ENCODE peak calls at places on chromosomes 12 and 14, in nine cellular contexts. U is OCI-LY7, I is HL-60, Z is ascending aorta, N is GM12865, E is endothelial cell, P is endothelial cell of umbilical vein, L is body of pancreas, B is GM12864. O is an unnamed sample.

GRCh38 chr14:104196461-104197180 is 58.2 kb downstream of the KIF26A start:
- DNase-seq in P (no peak), N (peak), L (no peak), B (no peak), U (peak), I (no peak), E (no peak), Z (no peak), O (no peak)

GRCh38 chr14:102227184-102227964 is 77.6 kb downstream of the MOK start:
- DNase-seq in L (no peak), E (no peak), Z (no peak), I (no peak), B (no peak), P (no peak), N (no peak), U (no peak), O (no peak)

GRCh38 chr12:109732321-109733305 is 19.0 kb downstream of the FAM222A start:
- DNase-seq in Z (no peak), N (no peak), E (no peak), U (no peak), L (peak), B (no peak), P (no peak), I (no peak), O (no peak)

GRCh38 chr12:126558219-126558618 is 1493.0 kb downstream of the AACS start:
- DNase-seq in E (no peak), U (no peak), L (peak), Z (no peak), N (no peak), I (no peak), B (no peak), P (no peak), O (no peak)

GRCh38 chr14:69997849-69998248 is 118.6 kb downstream of the SMOC1 start:
- DNase-seq in B (no peak), L (peak), P (peak), Z (no peak), I (no peak), E (no peak), U (no peak), N (no peak), O (no peak)

GRCh38 chr14:100132903-100133510 is 26.4 kb downstream of the DEGS2 start:
- DNase-seq in E (no peak), N (no peak), P (no peak), L (no peak), U (no peak), B (no peak), I (no peak), Z (no peak), O (no peak)

GRCh38 chr14:68913516-68913915 is 65.6 kb downstream of the ACTN1 start:
- DNase-seq in B (no peak), N (no peak), U (no peak), P (no peak), I (no peak), L (no peak), Z (no peak), E (no peak), O (no peak)

GRCh38 chr12:3520168-3520567 is 29.2 kb downstream of the PRMT8 start:
- DNase-seq in E (no peak), Z (no peak), B (no peak), P (no peak), U (no peak), L (peak), I (no peak), N (no peak), O (no peak)

GRCh38 chr12:57489157-57489641 is 1.3 kb downstream of the MARS1 start:
- DNase-seq in N (no peak), I (no peak), P (no peak), E (no peak), L (no peak), Z (no peak), U (no peak), B (no peak), O (no peak)

DNA sequence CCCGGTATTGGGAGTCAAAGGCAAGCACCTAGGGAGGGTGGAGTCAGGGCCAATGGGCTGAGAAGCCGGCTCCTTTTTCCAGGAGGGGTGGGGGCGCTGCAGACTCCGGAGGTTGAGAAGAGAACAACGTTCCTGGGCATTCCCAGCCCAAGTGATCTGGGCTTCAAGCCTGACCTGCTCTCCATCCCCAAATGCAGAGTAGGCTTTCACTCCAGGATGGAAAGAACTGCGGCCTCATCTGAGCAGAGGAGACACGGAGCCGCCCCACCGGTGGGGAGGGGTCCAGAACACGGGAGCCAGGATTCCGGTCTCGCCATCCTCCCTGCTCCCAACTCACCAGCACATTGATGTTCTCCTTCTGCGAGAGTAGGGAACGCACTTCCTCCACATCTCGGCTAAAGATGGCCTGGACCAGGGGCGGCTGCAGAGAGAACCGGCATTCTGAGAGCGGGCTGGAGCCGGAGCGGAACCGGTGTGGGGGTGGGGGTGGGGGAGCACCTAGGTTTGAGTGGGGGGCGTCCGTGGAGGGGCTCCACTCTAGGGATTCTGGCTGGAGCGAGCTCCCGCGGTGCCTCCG is 605 bp downstream of the ANKRD52 start:
- DNase-seq in L (peak), P (peak), Z (no peak), I (no peak), E (peak), N (no peak), B (no peak), U (no peak), O (no peak)
- TF ChIP-seq CTCF in L (no peak), P (peak), Z (no peak), I (no peak), E (no peak), N (no peak), B (no peak), U (peak), O (no peak)

GRCh38 chr12:67573456-67573855 is 75.1 kb upstream of the DYRK2 start:
- DNase-seq in U (no peak), B (no peak), P (no peak), N (no peak), I (no peak), L (no peak), Z (no peak), E (no peak), O (no peak)

GRCh38 chr12:67568055-67568454 is 80.5 kb upstream of the DYRK2 start:
- DNase-seq in U (no peak), E (no peak), I (no peak), L (no peak), N (no peak), Z (no peak), B (no peak), P (no peak), O (no peak)

GRCh38 chr12:67572492-67572891 is 76.1 kb upstream of the DYRK2 start:
- DNase-seq in I (no peak), E (no peak), Z (no peak), U (no peak), B (no peak), N (no peak), P (no peak), L (no peak), O (no peak)
- TF ChIP-seq CTCF in I (no peak), E (no peak), Z (no peak), U (no peak), B (no peak), N (no peak), P (no peak), L (no peak), O (no peak)

GRCh38 chr12:77943466-77943865 is 112.8 kb downstream of the NAV3 start:
- DNase-seq in U (no peak), L (no peak), N (no peak), I (peak), P (peak), E (no peak), Z (no peak), B (no peak), O (no peak)
- TF ChIP-seq CTCF in U (no peak), L (no peak), N (no peak), I (no peak), P (no peak), E (no peak), Z (no peak), B (no peak), O (no peak)

GRCh38 chr12:16509411-16509810 is 96.6 kb downstream of the LMO3 start:
- DNase-seq in Z (no peak), N (no peak), E (no peak), L (no peak), P (no peak), U (no peak), B (no peak), I (no peak), O (no peak)

GRCh38 chr12:16515666-16516065 is 90.3 kb downstream of the LMO3 start:
- DNase-seq in U (no peak), B (no peak), N (no peak), L (no peak), Z (no peak), I (no peak), P (no peak), E (no peak), O (no peak)

GRCh38 chr12:16513231-16513630 is 92.7 kb downstream of the LMO3 start:
- DNase-seq in L (no peak), U (no peak), N (no peak), P (no peak), E (no peak), I (no peak), B (no peak), Z (no peak), O (no peak)
- TF ChIP-seq CTCF in L (no peak), U (no peak), N (no peak), P (no peak), E (no peak), I (no peak), B (no peak), Z (no peak), O (no peak)

GRCh38 chr12:20950248-20950647 is 139.7 kb downstream of the SLCO1B3 start:
- DNase-seq in E (no peak), Z (no peak), B (no peak), N (peak), I (peak), U (peak), P (peak), L (peak), O (peak)
- TF ChIP-seq CTCF in E (peak), Z (no peak), B (peak), N (peak), I (peak), U (peak), P (peak), L (peak), O (peak)

DNA sequence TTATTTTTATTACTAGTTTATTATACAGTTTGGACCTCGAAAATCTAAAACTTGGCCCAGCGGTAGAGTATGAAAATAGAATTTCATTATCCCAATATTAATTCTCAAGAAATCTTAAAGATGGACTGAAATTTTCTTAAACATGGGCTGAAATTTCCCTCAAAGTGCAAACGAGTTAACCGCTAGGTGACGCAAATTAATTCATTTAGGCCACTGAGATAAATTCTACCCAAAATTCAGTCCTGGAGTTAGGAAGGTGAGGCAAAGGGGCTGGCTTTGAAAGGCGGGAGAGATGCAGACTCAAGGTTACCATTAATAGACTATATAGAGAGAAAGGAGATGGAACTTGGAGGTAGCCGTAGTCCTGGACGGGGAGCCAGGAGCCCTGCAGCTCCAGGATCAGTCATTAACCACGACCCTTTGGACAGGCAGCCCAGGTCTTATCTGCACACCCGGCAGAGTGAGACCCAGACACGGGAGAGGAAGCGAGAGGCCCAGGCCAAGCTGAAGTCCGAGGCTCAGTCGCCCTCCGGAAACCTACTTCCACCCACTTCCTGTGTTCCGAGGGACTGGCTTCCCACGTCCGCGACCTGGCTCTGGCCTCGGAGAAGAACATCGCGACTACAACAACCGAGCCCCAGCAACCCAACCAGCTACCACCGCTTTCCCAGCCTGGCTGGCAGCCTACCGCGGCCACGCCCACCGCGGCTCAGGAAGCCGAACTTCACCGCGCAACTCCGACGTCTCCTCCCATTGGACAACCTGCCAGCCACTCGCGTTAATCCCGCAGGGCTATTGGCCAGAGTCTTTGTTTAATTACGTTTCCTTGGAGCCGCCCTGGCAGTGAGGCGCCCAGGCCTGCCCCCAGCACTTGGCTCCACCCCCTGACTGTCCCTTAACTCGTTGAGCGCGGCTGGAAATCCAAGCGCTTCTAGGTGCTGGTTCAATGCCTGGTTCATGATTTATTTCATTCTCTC is at the start of gene EFCAB11:
- DNase-seq in E (peak), B (peak), P (peak), N (peak), Z (peak), L (peak), U (peak), I (peak), O (peak)
- TF ChIP-seq CTCF in E (peak), B (peak), P (peak), N (peak), Z (no peak), L (no peak), U (peak), I (no peak), O (peak)

GRCh38 chr12:124480469-124481256 is 86.7 kb downstream of the NCOR2 start:
- DNase-seq in N (peak), E (no peak), L (peak), U (peak), Z (no peak), I (no peak), B (peak), P (no peak), O (peak)
- TF ChIP-seq CTCF in N (no peak), E (no peak), L (no peak), U (no peak), Z (no peak), I (no peak), B (no peak), P (no peak), O (no peak)

DNA sequence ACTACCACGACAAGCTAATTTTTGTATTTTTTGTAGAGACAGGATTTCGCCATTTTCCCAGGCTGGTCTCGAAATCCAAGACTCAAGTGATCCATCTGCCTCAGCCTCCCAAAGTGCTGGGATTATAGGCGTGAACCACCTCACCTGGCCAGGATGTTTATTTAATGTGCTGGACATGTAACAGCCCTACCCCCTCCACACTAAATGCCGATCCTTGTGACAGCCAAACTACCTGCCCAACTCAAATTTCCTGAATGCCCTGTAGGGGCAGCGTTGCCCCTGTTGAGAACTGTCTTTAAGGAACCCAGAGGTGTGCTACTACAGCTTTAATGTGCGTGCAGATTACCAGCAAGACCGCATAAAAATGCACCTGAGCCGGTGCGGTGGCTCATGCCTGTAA is 48.1 kb downstream of the KCNK13 start:
- DNase-seq in P (no peak), U (no peak), N (no peak), L (no peak), B (no peak), E (peak), Z (no peak), I (peak), O (no peak)
- TF ChIP-seq CTCF in P (peak), U (peak), N (peak), L (no peak), B (peak), E (no peak), Z (no peak), I (peak), O (peak)

O was measured in GM10248.